ENCODE peak calls at places on chromosomes 6 and 20, in seven cellular contexts. O is CD8-positive, alpha-beta T cell; Y is type B pancreatic cell; B is choroid plexus epithelial cell; N is lower lobe of right lung; F is ovary; M is sigmoid colon. R is an unnamed sample.

GRCh38 chr6:152277826-152278247 is 359.3 kb downstream of the SYNE1 start:
- DNase-seq in O (no peak), Y (no peak), B (no peak), N (no peak), F (peak; percentile 62), M (no peak), R (no peak)

GRCh38 chr20:5001174-5002076 is at the start of gene SLC23A2:
- DNase-seq in O (peak; percentile 52), Y (no peak), B (no peak), N (peak; percentile 62), F (peak; percentile 38), M (peak; percentile 65), R (no peak)

GRCh38 chr6:16286151-16286522 is 47.8 kb downstream of the GMPR start:
- DNase-seq in O (peak; percentile 16), Y (no peak), B (peak; percentile 55), N (no peak), F (no peak), M (no peak), R (peak; percentile 36)

GRCh38 chr20:58349586-58349985 is 39.4 kb upstream of the VAPB start:
- DNase-seq in O (no peak), Y (no peak), B (peak; percentile 85), N (no peak), F (no peak), M (no peak), R (peak; percentile 90)

GRCh38 chr6:11785953-11786579 is 7.5 kb upstream of the ADTRP start:
- DNase-seq in O (no peak), Y (no peak), B (no peak), N (no peak), F (no peak), M (no peak), R (no peak)

GRCh38 chr6:30719791-30720737 is at the start of gene TUBB:
- DNase-seq in O (peak; percentile 94), Y (peak; percentile 97), B (peak; percentile 99), N (peak; percentile 98), F (peak; percentile 97), M (peak; percentile 99), R (peak; percentile 97)

GRCh38 chr20:6637160-6637579 is 130.3 kb upstream of the BMP2 start:
- DNase-seq in O (no peak), Y (no peak), B (no peak), N (no peak), F (no peak), M (no peak), R (no peak)

GRCh38 chr6:103280417-103280816 is 1579.3 kb downstream of the HACE1 start:
- DNase-seq in O (no peak), Y (no peak), B (no peak), N (no peak), F (no peak), M (no peak), R (no peak)

GRCh38 chr6:104580452-104580851 is 279.3 kb downstream of the HACE1 start:
- DNase-seq in O (no peak), Y (no peak), B (peak; percentile 56), N (no peak), F (no peak), M (no peak), R (peak; percentile 55)

GRCh38 chr6:33417127-33417902 is 592 bp downstream of the CUTA start:
- DNase-seq in O (peak; percentile 20), Y (no peak), B (peak; percentile 81), N (no peak), F (peak; percentile 43), M (no peak), R (peak; percentile 89)

GRCh38 chr6:29462022-29462421 is 5.1 kb downstream of the OR2H1 start:
- DNase-seq in O (no peak), Y (no peak), B (no peak), N (no peak), F (no peak), M (no peak), R (no peak)

GRCh38 chr6:130034815-130035146 is 16.4 kb downstream of the L3MBTL3 start:
- DNase-seq in O (no peak), Y (no peak), B (no peak), N (no peak), F (no peak), M (no peak), R (no peak)

GRCh38 chr6:163432300-163432699 is 17.8 kb downstream of the QKI start:
- DNase-seq in O (no peak), Y (no peak), B (no peak), N (no peak), F (no peak), M (no peak), R (no peak)
- TF ChIP-seq CTCF in O (no peak), Y (peak; percentile 24), B (no peak), N (no peak), F (no peak), M (no peak), R (no peak)

GRCh38 chr6:136927313-136927712 is 5.2 kb downstream of the SLC35D3 start:
- DNase-seq in O (no peak), Y (no peak), B (peak; percentile 53), N (no peak), F (no peak), M (no peak), R (no peak)
- TF ChIP-seq CTCF in O (no peak), Y (peak; percentile 48), B (peak; percentile 70), N (peak; percentile 29), F (no peak), M (no peak), R (peak; percentile 23)

DNA sequence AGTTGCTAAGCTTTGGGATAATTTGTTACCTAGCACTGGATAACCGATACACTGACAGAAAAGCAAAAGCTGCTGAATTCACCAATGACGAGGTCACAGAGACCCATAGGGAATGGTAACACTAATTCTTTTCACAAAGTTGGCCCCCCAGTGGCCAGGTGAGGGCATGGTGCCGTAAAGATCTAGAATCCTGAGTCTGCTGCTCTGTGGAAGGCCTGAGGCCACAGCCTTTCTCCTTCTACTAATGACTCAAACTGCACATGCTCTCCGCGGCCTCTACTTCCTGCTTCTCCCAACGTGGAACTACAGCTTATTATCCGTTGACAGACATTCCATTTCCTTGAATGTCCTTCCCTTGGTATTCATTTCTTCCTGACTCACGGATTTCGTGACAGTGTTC is 127.1 kb downstream of the OPRM1 start:
- DNase-seq in O (no peak), Y (no peak), B (no peak), N (peak; percentile 44), F (no peak), M (no peak), R (no peak)
- TF ChIP-seq CTCF in O (no peak), Y (peak; percentile 23), B (no peak), N (no peak), F (no peak), M (no peak), R (no peak)

DNA sequence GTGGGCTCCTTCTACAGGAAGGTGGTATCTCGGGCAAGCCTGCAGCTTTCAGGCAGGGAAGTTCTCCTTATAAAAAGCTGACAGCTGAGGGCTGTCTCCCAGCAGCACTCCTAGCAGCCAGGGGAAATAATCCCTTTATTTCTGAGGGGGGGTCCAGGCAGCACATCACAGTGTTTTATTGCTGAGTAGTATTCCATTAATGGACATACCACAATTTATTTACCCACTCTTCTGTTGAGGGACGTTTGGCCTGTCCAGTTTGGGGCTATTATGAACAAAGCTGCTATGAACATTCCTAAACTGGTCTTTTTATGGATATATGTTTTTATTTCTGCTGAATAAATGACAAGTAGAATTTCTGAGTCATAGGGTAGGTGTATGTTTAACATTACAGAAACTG is 20.0 kb upstream of the PHACTR2 start:
- DNase-seq in O (no peak), Y (no peak), B (no peak), N (no peak), F (no peak), M (no peak), R (no peak)
- TF ChIP-seq CTCF in O (no peak), Y (no peak), B (no peak), N (no peak), F (no peak), M (no peak), R (no peak)

GRCh38 chr20:38665886-38666285 is 58.4 kb upstream of the SLC32A1 start:
- DNase-seq in O (no peak), Y (no peak), B (no peak), N (no peak), F (no peak), M (no peak), R (no peak)
- TF ChIP-seq CTCF in O (no peak), Y (no peak), B (no peak), N (no peak), F (no peak), M (no peak), R (no peak)

DNA sequence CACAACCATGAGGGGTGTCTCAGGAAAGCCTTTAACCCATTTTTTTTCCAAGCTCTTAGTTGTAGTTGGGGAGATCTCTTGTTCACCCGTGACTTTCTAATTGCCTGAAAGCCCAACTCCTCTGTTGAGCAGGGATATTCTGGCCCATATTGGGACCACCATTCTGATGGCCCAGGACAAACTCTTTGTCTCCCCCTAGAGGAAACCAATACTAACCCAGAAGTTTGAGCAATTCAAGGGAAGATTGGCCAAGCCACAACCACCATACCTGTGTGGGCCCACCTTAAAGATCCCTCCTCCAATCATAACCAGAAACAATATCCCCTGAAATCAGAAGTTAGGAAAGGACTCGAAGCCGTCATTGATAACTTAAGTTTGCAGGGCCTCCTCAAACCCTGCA is 132.6 kb downstream of the THBS2 start:
- DNase-seq in O (no peak), Y (no peak), B (no peak), N (no peak), F (no peak), M (no peak), R (no peak)
- TF ChIP-seq CTCF in O (no peak), Y (no peak), B (peak; percentile 20), N (no peak), F (no peak), M (no peak), R (peak; percentile 28)

DNA sequence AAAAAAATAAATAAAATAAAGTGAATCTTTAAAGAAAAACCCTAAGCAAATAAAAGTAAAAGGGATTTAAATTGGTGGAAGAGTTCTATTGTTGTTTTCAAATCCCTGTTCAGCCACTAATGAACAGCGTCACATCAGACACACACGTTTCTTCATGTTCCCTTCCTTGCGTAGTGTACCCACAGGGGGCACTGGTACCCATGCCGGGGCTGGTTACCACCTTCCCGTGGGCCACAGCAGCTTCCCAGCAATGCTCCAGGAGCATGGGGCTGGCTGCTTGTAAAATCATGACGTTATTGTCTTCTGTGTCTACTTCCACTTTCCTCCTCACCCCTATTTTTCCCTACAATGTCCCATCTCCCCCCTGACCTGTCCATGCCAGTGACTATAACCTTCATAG is 988.7 kb downstream of the KIF16B start:
- DNase-seq in O (no peak), Y (no peak), B (no peak), N (no peak), F (no peak), M (no peak), R (no peak)
- TF ChIP-seq CTCF in O (no peak), Y (no peak), B (no peak), N (no peak), F (no peak), M (no peak), R (no peak)

GRCh38 chr6:89819336-89820130 is at the start of gene MDN1:
- DNase-seq in O (peak; percentile 89), Y (peak; percentile 91), B (peak; percentile 96), N (peak; percentile 94), F (peak; percentile 91), M (peak; percentile 95), R (peak; percentile 95)
- TF ChIP-seq CTCF in O (no peak), Y (no peak), B (no peak), N (no peak), F (no peak), M (no peak), R (no peak)

GRCh38 chr20:11210611-11211010 is 536.8 kb upstream of the JAG1 start:
- DNase-seq in O (no peak), Y (no peak), B (no peak), N (no peak), F (no peak), M (no peak), R (no peak)
- TF ChIP-seq CTCF in O (no peak), Y (no peak), B (no peak), N (no peak), F (no peak), M (no peak), R (no peak)

R was measured in fibroblast of mammary gland.